ENCODE peak calls at places on chromosomes 3 and 15, in nine cellular contexts. A is left ventricle myocardium inferior, Y is RWPE2, O is GM23338, P is heart left ventricle, N is H9, Z is psoas muscle, X is colonic mucosa, W is transverse colon. E is an unnamed sample.

GRCh38 chr3:38354588-38355344 is 8.2 kb downstream of the XYLB start:
- DNase-seq in A (no peak), Y (no peak), O (no peak), P (no peak), N (no peak), Z (no peak), X (peak; percentile 57), W (peak; percentile 53), E (no peak)

GRCh38 chr3:53936347-53936746 is 44.7 kb upstream of the SELENOK start:
- DNase-seq in A (no peak), Y (no peak), O (no peak), P (no peak), N (no peak), Z (no peak), X (no peak), W (no peak), E (no peak)

GRCh38 chr15:58551764-58552504 is 120.1 kb downstream of the LIPC start:
- DNase-seq in A (no peak), Y (no peak), O (peak; percentile 47), P (no peak), N (no peak), Z (no peak), X (peak; percentile 81), W (peak; percentile 82), E (no peak)

GRCh38 chr15:44194397-44195150 is 497 bp downstream of the FRMD5 start:
- DNase-seq in A (peak; percentile 18), Y (peak; percentile 86), O (no peak), P (no peak), N (no peak), Z (peak; percentile 16), X (peak; percentile 67), W (peak; percentile 58), E (peak; percentile 10)

GRCh38 chr3:171950373-171950772 is 89.0 kb upstream of the FNDC3B start:
- DNase-seq in A (no peak), Y (no peak), O (peak; percentile 26), P (no peak), N (no peak), Z (no peak), X (no peak), W (no peak), E (no peak)

GRCh38 chr3:45644063-45644462 is 45.1 kb upstream of the SACM1L start:
- DNase-seq in A (no peak), Y (no peak), O (no peak), P (no peak), N (no peak), Z (no peak), X (no peak), W (no peak), E (no peak)

GRCh38 chr3:125591116-125591755 is 4.1 kb downstream of the OSBPL11 start:
- DNase-seq in A (no peak), Y (no peak), O (peak; percentile 14), P (no peak), N (no peak), Z (no peak), X (no peak), W (no peak), E (no peak)

GRCh38 chr15:66211670-66212455 is 41.7 kb downstream of the MEGF11 start:
- DNase-seq in A (no peak), Y (peak; percentile 54), O (no peak), P (no peak), N (no peak), Z (no peak), X (no peak), W (no peak), E (no peak)

GRCh38 chr15:39251413-39252197 is 329.3 kb upstream of the THBS1 start:
- DNase-seq in A (no peak), Y (no peak), O (no peak), P (no peak), N (no peak), Z (no peak), X (no peak), W (no peak), E (no peak)

GRCh38 chr3:146598486-146598885 is 6.7 kb downstream of the PLSCR5 start:
- DNase-seq in A (no peak), Y (no peak), O (no peak), P (no peak), N (no peak), Z (no peak), X (no peak), W (no peak), E (no peak)

GRCh38 chr3:10334461-10334860 is 13.5 kb upstream of the SEC13 start:
- DNase-seq in A (no peak), Y (no peak), O (peak; percentile 60), P (peak; percentile 30), N (peak; percentile 70), Z (peak; percentile 65), X (no peak), W (no peak), E (no peak)

GRCh38 chr3:14839236-14839635 is 20.5 kb downstream of the FGD5 start:
- DNase-seq in A (no peak), Y (no peak), O (peak; percentile 55), P (no peak), N (peak; percentile 30), Z (no peak), X (no peak), W (no peak), E (no peak)

GRCh38 chr15:70589221-70589620 is 174.1 kb downstream of the UACA start:
- DNase-seq in A (no peak), Y (no peak), O (no peak), P (no peak), N (peak; percentile 2), Z (no peak), X (no peak), W (no peak), E (no peak)

GRCh38 chr3:126149256-126149902 is 31.0 kb downstream of the ALDH1L1 start:
- DNase-seq in A (no peak), Y (no peak), O (no peak), P (no peak), N (peak; percentile 13), Z (no peak), X (peak; percentile 5), W (no peak), E (no peak)

GRCh38 chr3:151351648-151352047 is 22.3 kb upstream of the P2RY13 start:
- DNase-seq in A (no peak), Y (no peak), O (no peak), P (no peak), N (no peak), Z (no peak), X (no peak), W (no peak), E (no peak)

GRCh38 chr3:65951836-65952505 is 86.7 kb downstream of the MAGI1 start:
- DNase-seq in A (no peak), Y (no peak), O (no peak), P (no peak), N (no peak), Z (no peak), X (no peak), W (no peak), E (no peak)

GRCh38 chr3:112381673-112382542 is 49.0 kb downstream of the CD200 start:
- DNase-seq in A (no peak), Y (no peak), O (no peak), P (no peak), N (no peak), Z (no peak), X (no peak), W (no peak), E (no peak)

GRCh38 chr3:98359250-98359649 is 5.6 kb downstream of the OR5K4 start:
- DNase-seq in A (no peak), Y (no peak), O (no peak), P (no peak), N (no peak), Z (no peak), X (no peak), W (no peak), E (no peak)

GRCh38 chr3:98359993-98360675 is 6.5 kb downstream of the OR5K4 start:
- DNase-seq in A (no peak), Y (no peak), O (peak; percentile 21), P (no peak), N (no peak), Z (no peak), X (no peak), W (no peak), E (no peak)

GRCh38 chr3:98360681-98361080 is 7.0 kb downstream of the OR5K4 start:
- DNase-seq in A (no peak), Y (no peak), O (no peak), P (no peak), N (no peak), Z (no peak), X (no peak), W (no peak), E (no peak)

DNA sequence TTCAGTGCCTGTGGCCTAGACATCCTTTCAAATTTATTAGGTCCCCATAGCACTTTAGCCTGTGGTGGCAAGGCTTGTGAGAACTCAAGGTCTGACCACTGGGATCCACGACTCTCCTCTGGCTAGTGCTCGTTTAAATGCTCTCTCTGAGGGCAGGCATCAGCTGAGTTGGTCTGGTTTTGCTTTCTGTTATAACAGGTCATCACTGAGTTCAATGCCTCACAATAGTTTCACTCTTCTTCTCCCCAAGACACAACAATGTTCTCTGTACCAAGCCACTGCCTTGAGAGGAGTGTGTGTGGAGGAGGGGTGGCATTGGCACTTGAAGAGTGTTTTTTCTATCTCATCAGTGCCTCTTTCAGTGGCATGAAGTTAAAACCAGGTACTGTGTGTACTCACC is 7.6 kb downstream of the OR5K4 start:
- DNase-seq in A (no peak), Y (no peak), O (no peak), P (no peak), N (no peak), Z (no peak), X (no peak), W (no peak), E (no peak)
- H3K27ac ChIP-seq in A (no peak overlapping the region), Y (no peak overlapping the region), O (no peak overlapping the region), P (no peak overlapping the region), N (no peak overlapping the region), Z (no peak overlapping the region), X (no peak overlapping the region), W (no peak overlapping the region), E (no peak overlapping the region)

DNA sequence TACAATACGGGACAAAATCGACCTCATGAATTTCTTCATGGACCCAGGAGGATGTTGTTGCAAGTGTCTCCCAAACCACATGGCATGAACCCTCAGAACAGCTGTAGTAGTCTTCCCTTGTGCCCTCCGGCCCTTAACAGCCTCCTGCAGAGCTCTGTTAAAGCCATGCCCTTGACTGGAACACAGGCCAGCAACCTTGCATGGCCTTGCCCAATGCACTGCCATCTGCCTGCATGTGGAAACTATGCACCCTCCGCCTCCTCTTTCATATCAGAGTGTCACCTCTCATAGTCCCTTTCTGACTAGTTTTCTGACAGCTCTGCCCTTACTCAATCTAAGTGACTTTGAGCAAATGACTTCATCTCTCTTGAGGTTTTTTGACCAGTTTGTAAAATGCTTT is 39.4 kb upstream of the TRIM71 start:
- DNase-seq in A (no peak), Y (no peak), O (no peak), P (no peak), N (no peak), Z (no peak), X (no peak), W (no peak), E (no peak)
- TF ChIP-seq CTCF in A (no peak), Y (no peak), O (peak; percentile 14), P (no peak), N (no peak), Z (no peak), X (no peak), W (no peak), E (no peak)

GRCh38 chr3:188476930-188477329 is 323.0 kb downstream of the LPP start:
- DNase-seq in A (no peak), Y (no peak), O (peak; percentile 21), P (peak; percentile 23), N (no peak), Z (no peak), X (no peak), W (no peak), E (no peak)
- H3K27ac ChIP-seq in A (peak overlapping the region; percentile 65), Y (no peak overlapping the region), O (peak overlapping the region; percentile 28), P (peak overlapping the region; percentile 67), N (no peak overlapping the region), Z (peak overlapping the region; percentile 6), X (no peak overlapping the region), W (peak overlapping the region; percentile 14), E (no peak overlapping the region)

GRCh38 chr15:75368689-75369239 is 357 bp upstream of the MAN2C1 start:
- DNase-seq in A (no peak), Y (no peak), O (no peak), P (no peak), N (no peak), Z (no peak), X (no peak), W (peak; percentile 38), E (no peak)
- TF ChIP-seq CTCF in A (no peak), Y (no peak), O (no peak), P (no peak), N (no peak), Z (no peak), X (no peak), W (no peak), E (no peak)

E was measured in CD8-positive, alpha-beta T cell.